ENCODE peak calls at places on chromosomes 12 and 14, in five cellular contexts. O, F, Q, U and V are unnamed samples.

GRCh38 chr12:43988838-43989560 is 153.1 kb downstream of the TMEM117 start:
- DNase-seq in Q (no peak), U (no peak), O (no peak), F (no peak), V (peak)

GRCh38 chr14:72651081-72651480 is 242.8 kb downstream of the DPF3 start:
- DNase-seq in U (no peak), O (no peak), F (no peak), Q (no peak), V (no peak)

GRCh38 chr14:53955671-53956426 is 776 bp downstream of the BMP4 start:
- DNase-seq in U (no peak), O (no peak), F (peak), Q (no peak), V (no peak)

GRCh38 chr14:87017335-87017734 is 975.6 kb downstream of the GALC start:
- DNase-seq in U (no peak), O (no peak), Q (no peak), F (no peak), V (no peak)

GRCh38 chr12:88579941-88580871 is at the start of gene KITLG:
- DNase-seq in O (peak), U (no peak), Q (peak), F (peak), V (peak)

GRCh38 chr12:128025856-128026255 is 241.1 kb upstream of the TMEM132C start:
- DNase-seq in Q (no peak), O (no peak), F (no peak), U (no peak), V (no peak)

GRCh38 chr14:73728106-73729014 is 14.2 kb upstream of the PNMA1 start:
- DNase-seq in Q (no peak), U (peak), O (peak), F (peak), V (peak)

GRCh38 chr12:46212108-46212982 is 56.5 kb downstream of the SLC38A1 start:
- DNase-seq in F (no peak), Q (no peak), U (no peak), O (no peak), V (no peak)

GRCh38 chr14:90602088-90602687 is 205.4 kb downstream of the CALM1 start:
- DNase-seq in U (no peak), F (no peak), O (no peak), Q (no peak), V (no peak)

GRCh38 chr14:50520947-50521815 is 11.2 kb downstream of the MAP4K5 start:
- DNase-seq in U (no peak), Q (peak), O (no peak), F (no peak), V (no peak)

GRCh38 chr14:72583316-72584272 is 310.3 kb downstream of the DPF3 start:
- DNase-seq in Q (no peak), U (no peak), F (no peak), O (no peak), V (no peak)

GRCh38 chr14:77508876-77509275 is 10.3 kb upstream of the ISM2 start:
- DNase-seq in F (no peak), U (no peak), O (no peak), Q (no peak), V (no peak)

GRCh38 chr14:104827173-104828055 is 26.5 kb downstream of the ZBTB42 start:
- DNase-seq in O (peak), U (peak), F (no peak), Q (no peak), V (peak)

GRCh38 chr12:82818276-82819035 is 131.8 kb downstream of the TMTC2 start:
- DNase-seq in Q (no peak), U (no peak), O (no peak), F (no peak), V (no peak)

GRCh38 chr12:14950982-14951746 is 10.2 kb downstream of the ARHGDIB start:
- DNase-seq in U (no peak), F (no peak), O (no peak), Q (no peak), V (peak)

GRCh38 chr12:49515266-49515665 is 23.6 kb upstream of the KCNH3 start:
- DNase-seq in O (no peak), U (no peak), Q (no peak), F (no peak), V (no peak)

GRCh38 chr12:13362260-13362841 is 165.8 kb downstream of the EMP1 start:
- DNase-seq in Q (no peak), F (peak), U (peak), O (peak), V (no peak)

GRCh38 chr12:100718212-100718611 is 76.4 kb upstream of the ANO4 start:
- DNase-seq in Q (no peak), F (no peak), U (no peak), O (no peak), V (no peak)

GRCh38 chr12:26845057-26845666 is 12.2 kb upstream of the ITPR2 start:
- DNase-seq in F (peak), O (peak), Q (no peak), U (no peak), V (no peak)

GRCh38 chr12:95790025-95790911 is at the start of gene NTN4:
- DNase-seq in Q (no peak), U (no peak), O (peak), F (peak), V (no peak)

GRCh38 chr12:30622509-30622908 is 73.2 kb downstream of the IPO8 start:
- DNase-seq in F (no peak), O (no peak), U (no peak), Q (no peak), V (no peak)

GRCh38 chr14:100419856-100420255 is 96.7 kb downstream of the SLC25A47 start:
- DNase-seq in O (peak), Q (no peak), F (no peak), U (no peak), V (no peak)

GRCh38 chr12:108568653-108569154 is 6.3 kb downstream of the ISCU start:
- DNase-seq in O (no peak), Q (no peak), U (peak), F (no peak), V (peak)

GRCh38 chr14:77212097-77212873 is 30.7 kb downstream of the TMEM63C start:
- DNase-seq in U (no peak), F (no peak), O (no peak), Q (no peak), V (no peak)

GRCh38 chr12:121949643-121950397 is 31.4 kb downstream of the CFAP251 start:
- DNase-seq in O (no peak), U (no peak), Q (peak), F (no peak), V (no peak)

GRCh38 chr12:114355389-114356088 is 50.4 kb downstream of the TBX5 start:
- DNase-seq in F (peak), U (no peak), Q (no peak), O (peak), V (no peak)

GRCh38 chr12:2057041-2057792 is 4.4 kb downstream of the CACNA1C start:
- DNase-seq in F (peak), O (peak), U (peak), Q (no peak), V (peak)

GRCh38 chr14:66974397-66975025 is 214.7 kb upstream of the GARIN2 start:
- DNase-seq in U (no peak), O (no peak), F (no peak), Q (no peak), V (no peak)

GRCh38 chr14:37566811-37567371 is 28.2 kb downstream of the FOXA1 start:
- DNase-seq in Q (no peak), U (no peak), O (no peak), F (no peak), V (no peak)